ENCODE peak calls at places on chromosomes 12 and 14, in seven cellular contexts. H, O, C, I, Q, B and R are unnamed samples.

GRCh38 chr12:28035483-28035882 is 63.0 kb upstream of the PTHLH start:
- DNase-seq in H (no peak), O (no peak), C (no peak), I (peak), Q (no peak), B (peak), R (no peak)

GRCh38 chr14:22524784-22525161 is 64.3 kb downstream of the DAD1 start:
- DNase-seq in H (no peak), O (no peak), C (no peak), I (no peak), Q (no peak), B (no peak), R (no peak)

GRCh38 chr12:26441434-26441833 is 246.1 kb downstream of the SSPN start:
- DNase-seq in H (no peak), O (no peak), C (no peak), I (no peak), Q (no peak), B (no peak), R (no peak)

GRCh38 chr12:88362439-88362838 is 217.8 kb downstream of the KITLG start:
- DNase-seq in H (no peak), O (no peak), C (no peak), I (peak), Q (no peak), B (peak), R (no peak)

GRCh38 chr12:20212658-20213387 is 155.5 kb upstream of the PDE3A start:
- DNase-seq in H (peak), O (peak), C (peak), I (peak), Q (peak), B (peak), R (peak)

GRCh38 chr14:90114554-90114953 is 52.8 kb downstream of the KCNK13 start:
- DNase-seq in H (peak), O (peak), C (no peak), I (no peak), Q (no peak), B (no peak), R (no peak)

GRCh38 chr12:128755565-128755964 is 68.2 kb downstream of the SLC15A4 start:
- DNase-seq in H (no peak), O (no peak), C (no peak), I (no peak), Q (no peak), B (no peak), R (no peak)

GRCh38 chr14:105364100-105364708 is 34.1 kb upstream of the TEX22 start:
- DNase-seq in H (no peak), O (peak), C (peak), I (peak), Q (no peak), B (peak), R (no peak)

GRCh38 chr12:76866146-76866545 is 12.7 kb downstream of the CSRP2 start:
- DNase-seq in H (no peak), O (no peak), C (no peak), I (no peak), Q (no peak), B (peak), R (no peak)

GRCh38 chr12:94832780-94833760 is 170.4 kb downstream of the NDUFA12 start:
- DNase-seq in H (peak), O (no peak), C (no peak), I (peak), Q (no peak), B (no peak), R (peak)

GRCh38 chr14:25032092-25032784 is 17.7 kb downstream of the STXBP6 start:
- DNase-seq in H (no peak), O (peak), C (no peak), I (no peak), Q (no peak), B (no peak), R (no peak)

GRCh38 chr12:42705863-42706262 is 116.3 kb upstream of the PRICKLE1 start:
- DNase-seq in H (no peak), O (no peak), C (peak), I (peak), Q (peak), B (peak), R (peak)

GRCh38 chr12:120119395-120119973 is 2.9 kb upstream of the RAB35 start:
- DNase-seq in H (no peak), O (no peak), C (peak), I (peak), Q (no peak), B (peak), R (peak)

GRCh38 chr12:15709524-15709923 is 79.7 kb downstream of the EPS8 start:
- DNase-seq in H (no peak), O (no peak), C (no peak), I (no peak), Q (no peak), B (no peak), R (no peak)

GRCh38 chr14:102293784-102294183 is 11.2 kb downstream of the MOK start:
- DNase-seq in H (no peak), O (no peak), C (no peak), I (peak), Q (no peak), B (no peak), R (no peak)

GRCh38 chr14:73188501-73188903 is 48.8 kb upstream of the PAPLN start:
- DNase-seq in H (no peak), O (no peak), C (peak), I (peak), Q (no peak), B (peak), R (peak)

GRCh38 chr14:73189651-73190050 is 47.7 kb upstream of the PAPLN start:
- DNase-seq in H (no peak), O (no peak), C (no peak), I (no peak), Q (no peak), B (no peak), R (no peak)

GRCh38 chr14:73191441-73191840 is 45.9 kb upstream of the PAPLN start:
- DNase-seq in H (no peak), O (no peak), C (no peak), I (no peak), Q (no peak), B (no peak), R (no peak)
- H3K4me3 ChIP-seq in H (no peak), O (no peak), C (no peak), I (no peak), Q (no peak), B (no peak), R (no peak)

GRCh38 chr14:78448483-78449094 is 278.4 kb downstream of the NRXN3 start:
- DNase-seq in H (peak), O (peak), C (no peak), I (peak), Q (no peak), B (peak), R (no peak)
- TF ChIP-seq CTCF in H (peak), O (peak), C (peak), I (peak), Q (no peak), B (peak), R (peak)

DNA sequence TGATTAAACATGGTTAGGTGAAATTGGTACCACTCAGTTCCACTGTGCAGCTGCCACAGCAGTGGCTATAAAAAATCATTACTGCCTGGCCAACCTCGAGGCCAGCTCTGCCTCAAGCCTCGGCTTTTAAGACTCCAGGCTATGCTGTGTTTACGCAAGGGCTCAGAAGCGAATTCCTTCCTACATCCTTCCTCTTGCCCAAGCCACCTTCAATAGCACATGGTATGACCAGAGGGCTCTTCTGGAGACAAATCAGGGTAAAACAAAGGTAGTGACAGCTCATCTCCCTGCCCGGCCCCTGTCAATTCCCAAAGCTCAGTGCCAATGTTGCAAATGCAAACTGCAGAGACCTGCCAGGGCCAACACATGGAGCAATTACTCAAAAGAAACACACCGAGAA is 31.9 kb downstream of the NUAK1 start:
- DNase-seq in H (no peak), O (peak), C (no peak), I (peak), Q (no peak), B (peak), R (no peak)
- H3K4me3 ChIP-seq in H (no peak), O (no peak), C (no peak), I (no peak), Q (no peak), B (no peak), R (no peak)

GRCh38 chr12:57127101-57127709 is 1.1 kb upstream of the LRP1 start:
- DNase-seq in H (peak), O (peak), C (no peak), I (no peak), Q (peak), B (no peak), R (no peak)
- TF ChIP-seq CTCF in H (peak), O (peak), C (peak), I (no peak), Q (no peak), B (peak), R (no peak)

DNA sequence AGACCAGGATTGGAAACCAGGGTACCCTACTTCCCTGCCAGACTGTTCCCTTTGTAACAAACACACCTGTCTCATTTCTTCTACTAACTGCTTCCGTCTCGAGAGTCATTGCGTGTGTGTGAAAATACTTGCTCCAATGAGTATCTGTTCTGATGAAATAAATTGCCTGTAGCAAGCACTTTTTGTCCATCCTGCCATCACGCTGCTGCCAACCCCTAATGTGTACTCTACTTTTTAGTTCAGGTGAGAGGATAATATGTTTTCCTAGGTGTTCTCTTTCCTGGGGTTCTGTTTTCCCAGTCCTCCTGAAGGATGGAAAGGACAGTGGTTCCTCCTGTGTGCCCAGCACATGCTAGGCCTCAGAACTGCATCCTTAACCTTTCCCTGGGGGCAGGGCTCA is 1.0 kb downstream of the TUNAR start:
- DNase-seq in H (no peak), O (no peak), C (no peak), I (no peak), Q (no peak), B (no peak), R (no peak)
- H3K4me3 ChIP-seq in H (no peak), O (no peak), C (no peak), I (no peak), Q (no peak), B (no peak), R (no peak)

DNA sequence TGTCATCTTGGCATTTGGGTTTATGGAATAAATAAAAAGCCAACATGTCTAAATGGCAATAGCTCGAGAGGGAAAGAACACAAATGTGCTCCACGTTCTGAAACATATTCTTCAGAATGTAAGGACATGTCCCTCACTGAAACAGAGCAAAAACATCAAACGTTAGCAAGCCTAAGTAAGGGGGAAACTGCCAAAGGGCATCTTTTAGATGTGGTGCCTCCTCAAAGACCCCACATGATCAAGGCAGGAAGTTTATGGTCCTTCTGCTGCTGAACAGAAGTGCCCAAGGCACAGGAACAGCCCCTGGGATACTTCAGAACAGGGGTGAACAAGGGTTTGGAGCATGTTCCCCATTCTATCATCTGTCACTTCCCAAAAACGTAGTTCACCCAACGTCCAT is 227.0 kb downstream of the ANO2 start:
- DNase-seq in H (no peak), O (no peak), C (no peak), I (no peak), Q (no peak), B (no peak), R (no peak)
- TF ChIP-seq CTCF in H (no peak), O (no peak), C (no peak), I (no peak), Q (no peak), B (no peak), R (no peak)

DNA sequence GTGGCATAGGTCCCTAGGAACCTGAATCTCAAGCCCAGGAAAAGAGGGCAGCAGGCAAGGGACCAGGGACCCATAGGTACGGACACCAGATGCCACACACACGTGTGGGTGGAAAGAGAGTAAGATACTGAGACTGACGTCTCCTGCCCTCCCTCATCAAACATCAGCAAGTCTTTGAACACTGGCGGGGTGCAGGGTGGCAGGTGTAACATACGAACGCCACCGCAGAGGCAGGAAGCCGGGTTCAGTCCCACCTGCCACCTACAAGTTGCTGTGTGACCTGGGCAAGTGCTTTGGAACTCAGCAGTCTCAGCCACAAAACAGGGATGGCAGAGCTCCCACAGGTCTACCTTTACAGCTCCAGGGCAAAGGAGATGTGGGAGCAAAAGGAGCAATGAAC is 11.1 kb downstream of the ACTN1 start:
- DNase-seq in H (no peak), O (no peak), C (no peak), I (no peak), Q (no peak), B (no peak), R (no peak)
- H3K4me3 ChIP-seq in H (no peak), O (no peak), C (no peak), I (no peak), Q (no peak), B (no peak), R (no peak)

DNA sequence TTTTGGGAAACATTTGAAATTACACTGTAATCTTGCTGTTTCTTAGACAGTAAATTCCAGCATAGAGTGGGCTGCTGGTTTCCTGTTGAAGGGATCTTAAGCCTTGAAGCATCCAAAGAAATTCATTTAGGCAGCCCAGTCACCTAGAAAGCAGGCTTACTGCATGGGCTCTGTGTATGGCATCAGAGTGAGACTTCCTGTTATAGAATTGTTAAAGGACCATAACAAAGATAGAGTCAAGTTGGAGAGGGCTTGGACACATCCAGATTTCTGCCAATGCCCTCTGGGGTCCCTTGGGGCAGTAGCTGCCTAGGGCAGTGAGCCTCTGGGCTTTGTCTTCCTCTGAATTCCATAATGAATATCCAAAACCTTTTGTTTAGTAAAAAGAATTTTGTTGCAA is 149.2 kb downstream of the DYRK2 start:
- DNase-seq in H (no peak), O (no peak), C (no peak), I (no peak), Q (no peak), B (no peak), R (no peak)
- TF ChIP-seq CTCF in H (no peak), O (no peak), C (no peak), I (no peak), Q (no peak), B (no peak), R (no peak)